ENCODE peak calls at places on chromosomes 1 and 21, in six cellular contexts. T is adrenal gland, H is coronary artery, P is heart right ventricle, O is HAP-1, W is HFF-Myc. B is an unnamed sample.

GRCh38 chr21:38815060-38815405 is 9.3 kb downstream of the ETS2 start:
- DNase-seq in T (no peak), H (no peak), P (no peak), O (no peak), W (no peak), B (no peak)

GRCh38 chr1:5798904-5799303 is 193.3 kb downstream of the NPHP4 start:
- DNase-seq in T (no peak), H (no peak), P (no peak), O (no peak), W (no peak), B (no peak)

GRCh38 chr1:3052501-3052900 is 16.5 kb upstream of the PRDM16 start:
- DNase-seq in T (no peak), H (no peak), P (no peak), O (no peak), W (no peak), B (no peak)

GRCh38 chr1:54996869-54997710 is 1.6 kb upstream of the BSND start:
- DNase-seq in T (no peak), H (no peak), P (no peak), O (no peak), W (no peak), B (peak)

GRCh38 chr1:41313661-41314131 is 47.5 kb upstream of the FOXO6 start:
- DNase-seq in T (peak), H (no peak), P (no peak), O (peak), W (no peak), B (no peak)

GRCh38 chr1:198919667-198920398 is 281.0 kb downstream of the PTPRC start:
- DNase-seq in T (no peak), H (no peak), P (no peak), O (no peak), W (no peak), B (no peak)

GRCh38 chr1:151061012-151061401 is 810 bp downstream of the MLLT11 start:
- DNase-seq in T (no peak), H (no peak), P (no peak), O (peak), W (no peak), B (no peak)

GRCh38 chr1:94646151-94646643 is 104.6 kb upstream of the F3 start:
- DNase-seq in T (no peak), H (no peak), P (no peak), O (no peak), W (peak), B (peak)

GRCh38 chr1:111656093-111657017 is 36.8 kb downstream of the RAP1A start:
- DNase-seq in T (peak), H (no peak), P (peak), O (peak), W (peak), B (peak)

GRCh38 chr1:190738321-190738720 is 260.7 kb upstream of the BRINP3 start:
- DNase-seq in T (no peak), H (no peak), P (no peak), O (no peak), W (no peak), B (peak)

GRCh38 chr1:157748262-157748817 is 28.6 kb downstream of the FCRL2 start:
- DNase-seq in T (no peak), H (no peak), P (no peak), O (no peak), W (no peak), B (no peak)

GRCh38 chr1:241658081-241658793 is 6.2 kb downstream of the WDR64 start:
- DNase-seq in T (no peak), H (no peak), P (no peak), O (no peak), W (no peak), B (peak)

GRCh38 chr21:44420416-44421205 is 34.7 kb upstream of the LRRC3 start:
- DNase-seq in T (no peak), H (peak), P (no peak), O (peak), W (no peak), B (no peak)

GRCh38 chr1:43007377-43008105 is 48.9 kb upstream of the SLC2A1 start:
- DNase-seq in T (no peak), H (no peak), P (no peak), O (no peak), W (no peak), B (no peak)

GRCh38 chr1:53073287-53073686 is 11.3 kb downstream of the PODN start:
- DNase-seq in T (no peak), H (no peak), P (no peak), O (no peak), W (no peak), B (no peak)

GRCh38 chr1:43147625-43148319 is 24.3 kb downstream of the EBNA1BP2 start:
- DNase-seq in T (peak), H (no peak), P (peak), O (peak), W (peak), B (peak)

GRCh38 chr1:15851251-15852035 is 3.9 kb downstream of the SPEN start:
- DNase-seq in T (peak), H (no peak), P (no peak), O (no peak), W (no peak), B (no peak)

GRCh38 chr1:25516686-25517085 is 26.7 kb upstream of the LDLRAP1 start:
- DNase-seq in T (no peak), H (no peak), P (no peak), O (no peak), W (no peak), B (no peak)

GRCh38 chr1:202967684-202968281 is 726 bp upstream of the CYB5R1 start:
- DNase-seq in T (no peak), H (no peak), P (peak), O (no peak), W (no peak), B (no peak)

GRCh38 chr1:52659356-52659755 is 26.4 kb downstream of the SHISAL2A start:
- DNase-seq in T (no peak), H (no peak), P (no peak), O (no peak), W (no peak), B (no peak)

GRCh38 chr1:7043729-7044470 is 258.6 kb downstream of the CAMTA1 start:
- DNase-seq in T (no peak), H (no peak), P (no peak), O (no peak), W (no peak), B (no peak)

GRCh38 chr1:33096358-33097005 is 15.5 kb downstream of the AZIN2 start:
- DNase-seq in T (peak), H (no peak), P (peak), O (no peak), W (no peak), B (no peak)

GRCh38 chr1:169466259-169467230 is 19.2 kb downstream of the SLC19A2 start:
- DNase-seq in T (peak), H (no peak), P (no peak), O (peak), W (no peak), B (peak)

GRCh38 chr1:6037338-6037762 is 8.3 kb upstream of the KCNAB2 start:
- DNase-seq in T (no peak), H (no peak), P (peak), O (no peak), W (no peak), B (peak)

GRCh38 chr1:112722601-112723510 is 7.7 kb upstream of the PPM1J start:
- DNase-seq in T (no peak), H (peak), P (no peak), O (peak), W (no peak), B (peak)

GRCh38 chr1:219555802-219556201 is 57.1 kb downstream of the ZC3H11B start:
- DNase-seq in T (no peak), H (no peak), P (no peak), O (peak), W (no peak), B (no peak)

GRCh38 chr1:118989878-118990378 is 1.8 kb upstream of the TBX15 start:
- DNase-seq in T (no peak), H (no peak), P (no peak), O (no peak), W (no peak), B (peak)

GRCh38 chr1:25549273-25550154 is 6.1 kb downstream of the LDLRAP1 start:
- DNase-seq in T (no peak), H (no peak), P (peak), O (no peak), W (no peak), B (no peak)

GRCh38 chr1:228841632-228842031 is 106.4 kb downstream of the RHOU start:
- DNase-seq in T (no peak), H (no peak), P (no peak), O (no peak), W (no peak), B (no peak)

GRCh38 chr1:97094257-97094972 is 372.8 kb downstream of the PTBP2 start:
- DNase-seq in T (no peak), H (no peak), P (no peak), O (no peak), W (peak), B (peak)

DNA sequence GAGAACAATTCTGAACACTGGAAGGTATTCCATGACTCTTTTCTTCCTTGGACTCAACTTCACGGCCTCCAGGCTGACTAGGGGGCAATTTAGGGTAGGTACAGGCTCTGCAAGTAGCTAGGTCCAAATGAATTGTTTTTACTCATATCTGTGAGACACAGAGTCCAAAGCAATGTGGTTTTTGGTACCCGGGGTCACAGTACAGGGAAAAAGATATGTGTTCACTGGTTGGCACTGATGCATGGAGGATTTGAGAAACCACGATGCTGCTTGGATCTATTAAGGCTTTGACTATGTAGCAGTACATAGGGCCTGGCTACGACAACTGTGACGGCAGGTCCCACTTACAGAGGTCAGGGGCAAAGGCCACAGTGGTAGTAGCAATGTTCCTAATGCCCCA is 200.6 kb downstream of the DUSP10 start:
- DNase-seq in T (no peak), H (no peak), P (no peak), O (no peak), W (no peak), B (no peak)
- H3K4me3 ChIP-seq in T (no peak), H (no peak), P (no peak), O (no peak), W (no peak), B (no peak)

GRCh38 chr1:30683699-30684098 is 39.7 kb downstream of the MATN1 start:
- DNase-seq in T (no peak), H (no peak), P (no peak), O (no peak), W (no peak), B (no peak)

GRCh38 chr1:30686236-30686635 is 37.1 kb downstream of the MATN1 start:
- DNase-seq in T (no peak), H (no peak), P (no peak), O (no peak), W (no peak), B (no peak)

GRCh38 chr1:30684259-30684658 is 39.1 kb downstream of the MATN1 start:
- DNase-seq in T (no peak), H (no peak), P (no peak), O (no peak), W (no peak), B (no peak)

GRCh38 chr1:30685796-30686165 is 37.6 kb downstream of the MATN1 start:
- DNase-seq in T (no peak), H (no peak), P (no peak), O (no peak), W (no peak), B (no peak)

GRCh38 chr1:30684881-30685795 is 38.2 kb downstream of the MATN1 start:
- DNase-seq in T (peak), H (no peak), P (peak), O (peak), W (no peak), B (no peak)
- H3K4me3 ChIP-seq in T (no peak), H (peak), P (no peak), O (no peak), W (no peak), B (no peak)

GRCh38 chr21:25427828-25428227 is 179.5 kb downstream of the MRPL39 start:
- DNase-seq in T (no peak), H (no peak), P (no peak), O (no peak), W (no peak), B (no peak)

GRCh38 chr21:25426580-25426979 is 180.7 kb downstream of the MRPL39 start:
- DNase-seq in T (no peak), H (no peak), P (no peak), O (no peak), W (no peak), B (no peak)

GRCh38 chr21:25425156-25425555 is 182.1 kb downstream of the MRPL39 start:
- DNase-seq in T (no peak), H (no peak), P (no peak), O (no peak), W (no peak), B (no peak)

GRCh38 chr21:25424674-25425073 is 182.6 kb downstream of the MRPL39 start:
- DNase-seq in T (no peak), H (no peak), P (no peak), O (no peak), W (no peak), B (no peak)

GRCh38 chr21:25428537-25428936 is 178.7 kb downstream of the MRPL39 start:
- DNase-seq in T (no peak), H (no peak), P (no peak), O (no peak), W (no peak), B (no peak)
- H3K4me3 ChIP-seq in T (no peak), H (no peak), P (no peak), O (no peak), W (no peak), B (no peak)

GRCh38 chr1:180278791-180279432 is 48.8 kb downstream of the LHX4 start:
- DNase-seq in T (no peak), H (no peak), P (no peak), O (no peak), W (no peak), B (no peak)
- H3K4me3 ChIP-seq in T (no peak), H (no peak), P (no peak), O (no peak), W (no peak), B (no peak)

GRCh38 chr1:207754942-207755689 is 3.3 kb downstream of the CD46 start:
- DNase-seq in T (peak), H (no peak), P (no peak), O (no peak), W (no peak), B (no peak)
- H3K4me3 ChIP-seq in T (peak), H (no peak), P (no peak), O (no peak), W (no peak), B (no peak)

GRCh38 chr1:200787896-200788387 is 49.2 kb downstream of the CAMSAP2 start:
- DNase-seq in T (no peak), H (no peak), P (no peak), O (no peak), W (no peak), B (no peak)

GRCh38 chr1:200780545-200781444 is 42.1 kb downstream of the CAMSAP2 start:
- DNase-seq in T (no peak), H (no peak), P (no peak), O (no peak), W (no peak), B (peak)

GRCh38 chr1:200786792-200787191 is 48.1 kb downstream of the CAMSAP2 start:
- DNase-seq in T (no peak), H (no peak), P (no peak), O (no peak), W (no peak), B (no peak)

GRCh38 chr1:200784576-200784975 is 45.9 kb downstream of the CAMSAP2 start:
- DNase-seq in T (no peak), H (no peak), P (no peak), O (no peak), W (no peak), B (no peak)

GRCh38 chr1:200783926-200784325 is 45.2 kb downstream of the CAMSAP2 start:
- DNase-seq in T (no peak), H (no peak), P (no peak), O (no peak), W (no peak), B (no peak)
- H3K4me3 ChIP-seq in T (no peak), H (no peak), P (no peak), O (no peak), W (no peak), B (no peak)

B was measured in foreskin fibroblast.